ENCODE peak calls at places on chromosomes 3 and 15, in six cellular contexts. One of them, this sample, is unnamed.

GRCh38 chr15:69724331-69724730 is 271.7 kb downstream of the RPLP1 start:
- DNase-seq in NCI-H1105: no peak
- DNase-seq in HTR-8/SVneo: no peak
- DNase-seq in smooth muscle cell of the brain vasculature: no peak
- DNase-seq in stimulated activated CD4-positive, alpha-beta T cell treated with anti-CD3 and anti-CD28 coated beads, Interleukin-4, amount 100 ng/mL, for 1 hour: no peak
- DNase-seq in neuronal stem cell: no peak
- DNase-seq in this sample: no peak

GRCh38 chr15:100334905-100335304 is 6.9 kb downstream of the ADAMTS17 start:
- DNase-seq in smooth muscle cell of the brain vasculature: no peak
- DNase-seq in neuronal stem cell: no peak
- DNase-seq in stimulated activated CD4-positive, alpha-beta T cell treated with anti-CD3 and anti-CD28 coated beads, Interleukin-4, amount 100 ng/mL, for 1 hour: no peak
- DNase-seq in HTR-8/SVneo: no peak
- DNase-seq in NCI-H1105: no peak
- DNase-seq in this sample: no peak

GRCh38 chr3:50136714-50137405 is 18.3 kb upstream of the SEMA3F start:
- DNase-seq in stimulated activated CD4-positive, alpha-beta T cell treated with anti-CD3 and anti-CD28 coated beads, Interleukin-4, amount 100 ng/mL, for 1 hour: no peak
- DNase-seq in NCI-H1105: no peak
- DNase-seq in smooth muscle cell of the brain vasculature: no peak
- DNase-seq in HTR-8/SVneo: no peak
- DNase-seq in neuronal stem cell: no peak
- DNase-seq in this sample: no peak

GRCh38 chr15:71443538-71443937 is 328.3 kb downstream of the THSD4 start:
- DNase-seq in smooth muscle cell of the brain vasculature: no peak
- DNase-seq in HTR-8/SVneo: peak
- DNase-seq in stimulated activated CD4-positive, alpha-beta T cell treated with anti-CD3 and anti-CD28 coated beads, Interleukin-4, amount 100 ng/mL, for 1 hour: peak
- DNase-seq in neuronal stem cell: peak
- DNase-seq in NCI-H1105: peak
- DNase-seq in this sample: peak

GRCh38 chr3:52088445-52089367 is 32.3 kb upstream of the DUSP7 start:
- DNase-seq in NCI-H1105: no peak
- DNase-seq in neuronal stem cell: peak
- DNase-seq in HTR-8/SVneo: no peak
- DNase-seq in smooth muscle cell of the brain vasculature: no peak
- DNase-seq in stimulated activated CD4-positive, alpha-beta T cell treated with anti-CD3 and anti-CD28 coated beads, Interleukin-4, amount 100 ng/mL, for 1 hour: no peak
- DNase-seq in this sample: peak

GRCh38 chr3:168877899-168878298 is 782.2 kb upstream of the GOLIM4 start:
- DNase-seq in HTR-8/SVneo: no peak
- DNase-seq in NCI-H1105: peak
- DNase-seq in smooth muscle cell of the brain vasculature: no peak
- DNase-seq in stimulated activated CD4-positive, alpha-beta T cell treated with anti-CD3 and anti-CD28 coated beads, Interleukin-4, amount 100 ng/mL, for 1 hour: no peak
- DNase-seq in neuronal stem cell: no peak
- DNase-seq in this sample: no peak

GRCh38 chr3:13017361-13018038 is 55.7 kb downstream of the IQSEC1 start:
- DNase-seq in HTR-8/SVneo: no peak
- DNase-seq in NCI-H1105: no peak
- DNase-seq in stimulated activated CD4-positive, alpha-beta T cell treated with anti-CD3 and anti-CD28 coated beads, Interleukin-4, amount 100 ng/mL, for 1 hour: no peak
- DNase-seq in smooth muscle cell of the brain vasculature: no peak
- DNase-seq in neuronal stem cell: no peak
- DNase-seq in this sample: no peak

GRCh38 chr15:38299216-38299615 is 46.6 kb downstream of the SPRED1 start:
- DNase-seq in neuronal stem cell: no peak
- DNase-seq in stimulated activated CD4-positive, alpha-beta T cell treated with anti-CD3 and anti-CD28 coated beads, Interleukin-4, amount 100 ng/mL, for 1 hour: no peak
- DNase-seq in HTR-8/SVneo: no peak
- DNase-seq in smooth muscle cell of the brain vasculature: no peak
- DNase-seq in NCI-H1105: no peak
- DNase-seq in this sample: peak

GRCh38 chr3:76051145-76051544 is 265.8 kb upstream of the ZNF717 start:
- DNase-seq in smooth muscle cell of the brain vasculature: no peak
- DNase-seq in NCI-H1105: no peak
- DNase-seq in neuronal stem cell: no peak
- DNase-seq in HTR-8/SVneo: no peak
- DNase-seq in stimulated activated CD4-positive, alpha-beta T cell treated with anti-CD3 and anti-CD28 coated beads, Interleukin-4, amount 100 ng/mL, for 1 hour: no peak
- DNase-seq in this sample: no peak

GRCh38 chr15:56491110-56491722 is 26.3 kb upstream of the MNS1 start:
- DNase-seq in smooth muscle cell of the brain vasculature: peak
- DNase-seq in stimulated activated CD4-positive, alpha-beta T cell treated with anti-CD3 and anti-CD28 coated beads, Interleukin-4, amount 100 ng/mL, for 1 hour: peak
- DNase-seq in NCI-H1105: peak
- DNase-seq in HTR-8/SVneo: peak
- DNase-seq in neuronal stem cell: peak
- DNase-seq in this sample: peak

GRCh38 chr3:190044142-190044541 is 76.6 kb downstream of the P3H2 start:
- DNase-seq in smooth muscle cell of the brain vasculature: no peak
- DNase-seq in HTR-8/SVneo: no peak
- DNase-seq in NCI-H1105: no peak
- DNase-seq in stimulated activated CD4-positive, alpha-beta T cell treated with anti-CD3 and anti-CD28 coated beads, Interleukin-4, amount 100 ng/mL, for 1 hour: no peak
- DNase-seq in neuronal stem cell: no peak
- DNase-seq in this sample: no peak